ENCODE peak calls at places on chromosomes 6 and 20, in eight cellular contexts. One of them, this sample, is unnamed.

GRCh38 chr6:148242180-148242579 is 100.5 kb upstream of the SASH1 start:
- DNase-seq in brain microvascular endothelial cell: no peak
- DNase-seq in GM12865: no peak
- DNase-seq in adrenal gland: no peak
- DNase-seq in ovary: no peak
- DNase-seq in cardiac muscle cell: no peak
- DNase-seq in mammary epithelial cell: no peak
- DNase-seq in fibroblast of pulmonary artery: no peak
- DNase-seq in this sample: peak

GRCh38 chr6:53731906-53732636 is 62.7 kb upstream of the LRRC1 start:
- DNase-seq in ovary: no peak
- DNase-seq in GM12865: no peak
- DNase-seq in fibroblast of pulmonary artery: no peak
- DNase-seq in brain microvascular endothelial cell: no peak
- DNase-seq in cardiac muscle cell: no peak
- DNase-seq in adrenal gland: no peak
- DNase-seq in mammary epithelial cell: no peak
- DNase-seq in this sample: no peak

GRCh38 chr6:11209941-11210340 is 22.5 kb downstream of the NEDD9 start:
- DNase-seq in adrenal gland: no peak
- DNase-seq in GM12865: no peak
- DNase-seq in brain microvascular endothelial cell: peak
- DNase-seq in mammary epithelial cell: peak
- DNase-seq in fibroblast of pulmonary artery: peak
- DNase-seq in ovary: no peak
- DNase-seq in cardiac muscle cell: peak
- DNase-seq in this sample: no peak

GRCh38 chr6:156449128-156449527 is 328.1 kb upstream of the ARID1B start:
- DNase-seq in cardiac muscle cell: no peak
- DNase-seq in ovary: no peak
- DNase-seq in brain microvascular endothelial cell: no peak
- DNase-seq in fibroblast of pulmonary artery: no peak
- DNase-seq in GM12865: no peak
- DNase-seq in adrenal gland: no peak
- DNase-seq in mammary epithelial cell: peak
- DNase-seq in this sample: no peak

GRCh38 chr6:80528115-80528514 is 421.6 kb downstream of the BCKDHB start:
- DNase-seq in fibroblast of pulmonary artery: peak
- DNase-seq in cardiac muscle cell: peak
- DNase-seq in ovary: no peak
- DNase-seq in mammary epithelial cell: no peak
- DNase-seq in GM12865: no peak
- DNase-seq in brain microvascular endothelial cell: no peak
- DNase-seq in adrenal gland: no peak
- DNase-seq in this sample: no peak

GRCh38 chr6:50864601-50865000 is 45.9 kb downstream of the TFAP2B start:
- DNase-seq in cardiac muscle cell: no peak
- DNase-seq in GM12865: no peak
- DNase-seq in adrenal gland: no peak
- DNase-seq in fibroblast of pulmonary artery: no peak
- DNase-seq in ovary: no peak
- DNase-seq in brain microvascular endothelial cell: no peak
- DNase-seq in mammary epithelial cell: no peak
- DNase-seq in this sample: no peak

GRCh38 chr6:150159757-150160156 is 16.9 kb downstream of the PPP1R14C start:
- DNase-seq in GM12865: no peak
- DNase-seq in cardiac muscle cell: no peak
- DNase-seq in mammary epithelial cell: no peak
- DNase-seq in ovary: no peak
- DNase-seq in fibroblast of pulmonary artery: no peak
- DNase-seq in brain microvascular endothelial cell: no peak
- DNase-seq in adrenal gland: no peak
- DNase-seq in this sample: no peak

GRCh38 chr20:49594143-49594928 is 26.4 kb upstream of the PTGIS start:
- DNase-seq in mammary epithelial cell: peak
- DNase-seq in GM12865: peak
- DNase-seq in fibroblast of pulmonary artery: peak
- DNase-seq in ovary: peak
- DNase-seq in brain microvascular endothelial cell: peak
- DNase-seq in adrenal gland: no peak
- DNase-seq in cardiac muscle cell: peak
- DNase-seq in this sample: peak

GRCh38 chr20:32481311-32482103 is 103.6 kb downstream of the NOL4L start:
- DNase-seq in GM12865: no peak
- DNase-seq in ovary: no peak
- DNase-seq in brain microvascular endothelial cell: no peak
- DNase-seq in mammary epithelial cell: no peak
- DNase-seq in cardiac muscle cell: peak
- DNase-seq in adrenal gland: no peak
- DNase-seq in fibroblast of pulmonary artery: no peak
- DNase-seq in this sample: no peak

GRCh38 chr6:126661646-126662045 is 321.7 kb downstream of the CENPW start:
- DNase-seq in ovary: no peak
- DNase-seq in cardiac muscle cell: peak
- DNase-seq in adrenal gland: no peak
- DNase-seq in GM12865: no peak
- DNase-seq in brain microvascular endothelial cell: peak
- DNase-seq in mammary epithelial cell: peak
- DNase-seq in fibroblast of pulmonary artery: peak
- DNase-seq in this sample: peak

GRCh38 chr20:56606174-56606945 is 22.7 kb upstream of the TFAP2C start:
- DNase-seq in mammary epithelial cell: peak
- DNase-seq in GM12865: no peak
- DNase-seq in brain microvascular endothelial cell: no peak
- DNase-seq in ovary: no peak
- DNase-seq in fibroblast of pulmonary artery: no peak
- DNase-seq in cardiac muscle cell: no peak
- DNase-seq in adrenal gland: no peak
- DNase-seq in this sample: no peak

GRCh38 chr20:50594231-50594590 is 84.0 kb downstream of the PTPN1 start:
- DNase-seq in ovary: no peak
- DNase-seq in brain microvascular endothelial cell: no peak
- DNase-seq in fibroblast of pulmonary artery: no peak
- DNase-seq in adrenal gland: no peak
- DNase-seq in mammary epithelial cell: no peak
- DNase-seq in GM12865: no peak
- DNase-seq in cardiac muscle cell: peak
- DNase-seq in this sample: no peak

GRCh38 chr20:18778993-18779392 is 34.6 kb upstream of the SCP2D1 start:
- DNase-seq in adrenal gland: no peak
- DNase-seq in cardiac muscle cell: no peak
- DNase-seq in brain microvascular endothelial cell: no peak
- DNase-seq in GM12865: no peak
- DNase-seq in fibroblast of pulmonary artery: no peak
- DNase-seq in ovary: no peak
- DNase-seq in mammary epithelial cell: no peak
- DNase-seq in this sample: no peak

GRCh38 chr6:79949235-79949634 is 1.9 kb upstream of the ELOVL4 start:
- DNase-seq in ovary: peak
- DNase-seq in mammary epithelial cell: peak
- DNase-seq in GM12865: peak
- DNase-seq in brain microvascular endothelial cell: peak
- DNase-seq in cardiac muscle cell: peak
- DNase-seq in adrenal gland: peak
- DNase-seq in fibroblast of pulmonary artery: peak
- DNase-seq in this sample: peak

GRCh38 chr20:57440678-57441509 is 49.7 kb downstream of the RBM38 start:
- DNase-seq in brain microvascular endothelial cell: no peak
- DNase-seq in fibroblast of pulmonary artery: peak
- DNase-seq in GM12865: no peak
- DNase-seq in cardiac muscle cell: peak
- DNase-seq in mammary epithelial cell: no peak
- DNase-seq in adrenal gland: peak
- DNase-seq in ovary: peak
- DNase-seq in this sample: no peak

GRCh38 chr6:35151472-35151871 is 10.3 kb upstream of the TCP11 start:
- DNase-seq in adrenal gland: no peak
- DNase-seq in fibroblast of pulmonary artery: no peak
- DNase-seq in cardiac muscle cell: no peak
- DNase-seq in GM12865: no peak
- DNase-seq in mammary epithelial cell: no peak
- DNase-seq in ovary: no peak
- DNase-seq in brain microvascular endothelial cell: no peak
- DNase-seq in this sample: no peak

GRCh38 chr20:63624486-63624885 is 2.4 kb downstream of the GMEB2 start:
- DNase-seq in fibroblast of pulmonary artery: peak
- DNase-seq in adrenal gland: no peak
- DNase-seq in GM12865: no peak
- DNase-seq in brain microvascular endothelial cell: peak
- DNase-seq in mammary epithelial cell: no peak
- DNase-seq in cardiac muscle cell: peak
- DNase-seq in ovary: no peak
- DNase-seq in this sample: no peak

GRCh38 chr6:158374020-158374419 is 61.8 kb downstream of the TULP4 start:
- DNase-seq in brain microvascular endothelial cell: peak
- DNase-seq in fibroblast of pulmonary artery: peak
- DNase-seq in GM12865: no peak
- DNase-seq in ovary: no peak
- DNase-seq in adrenal gland: no peak
- DNase-seq in cardiac muscle cell: peak
- DNase-seq in mammary epithelial cell: no peak
- DNase-seq in this sample: no peak

GRCh38 chr6:56891754-56892153 is 63.2 kb upstream of the BEND6 start:
- DNase-seq in adrenal gland: no peak
- DNase-seq in GM12865: peak
- DNase-seq in mammary epithelial cell: no peak
- DNase-seq in brain microvascular endothelial cell: no peak
- DNase-seq in cardiac muscle cell: no peak
- DNase-seq in ovary: no peak
- DNase-seq in fibroblast of pulmonary artery: no peak
- DNase-seq in this sample: no peak

GRCh38 chr6:20608371-20608770 is 74.1 kb downstream of the CDKAL1 start:
- DNase-seq in mammary epithelial cell: no peak
- DNase-seq in GM12865: no peak
- DNase-seq in ovary: no peak
- DNase-seq in fibroblast of pulmonary artery: no peak
- DNase-seq in adrenal gland: no peak
- DNase-seq in cardiac muscle cell: no peak
- DNase-seq in brain microvascular endothelial cell: no peak
- DNase-seq in this sample: no peak

GRCh38 chr6:36216559-36216958 is 20.0 kb downstream of the BRPF3 start:
- DNase-seq in mammary epithelial cell: peak
- DNase-seq in ovary: peak
- DNase-seq in GM12865: no peak
- DNase-seq in cardiac muscle cell: peak
- DNase-seq in fibroblast of pulmonary artery: peak
- DNase-seq in adrenal gland: no peak
- DNase-seq in brain microvascular endothelial cell: peak
- DNase-seq in this sample: no peak

GRCh38 chr6:154498340-154498934 is 12.0 kb downstream of the CNKSR3 start:
- DNase-seq in brain microvascular endothelial cell: no peak
- DNase-seq in cardiac muscle cell: no peak
- DNase-seq in fibroblast of pulmonary artery: no peak
- DNase-seq in GM12865: no peak
- DNase-seq in ovary: no peak
- DNase-seq in mammary epithelial cell: no peak
- DNase-seq in adrenal gland: no peak
- DNase-seq in this sample: no peak
- TF ChIP-seq CTCF in brain microvascular endothelial cell: no peak
- TF ChIP-seq CTCF in cardiac muscle cell: no peak
- TF ChIP-seq CTCF in fibroblast of pulmonary artery: no peak
- TF ChIP-seq CTCF in GM12865: no peak
- TF ChIP-seq CTCF in ovary: no peak
- TF ChIP-seq CTCF in mammary epithelial cell: no peak
- TF ChIP-seq CTCF in adrenal gland: no peak
- TF ChIP-seq CTCF in this sample: no peak

GRCh38 chr20:5678769-5679168 is 71.4 kb upstream of the SHLD1 start:
- DNase-seq in brain microvascular endothelial cell: no peak
- DNase-seq in GM12865: no peak
- DNase-seq in fibroblast of pulmonary artery: no peak
- DNase-seq in mammary epithelial cell: no peak
- DNase-seq in ovary: no peak
- DNase-seq in cardiac muscle cell: no peak
- DNase-seq in adrenal gland: no peak
- DNase-seq in this sample: no peak
- H3K4me3 ChIP-seq in brain microvascular endothelial cell: no peak
- H3K4me3 ChIP-seq in GM12865: no peak
- H3K4me3 ChIP-seq in fibroblast of pulmonary artery: no peak
- H3K4me3 ChIP-seq in mammary epithelial cell: no peak
- H3K4me3 ChIP-seq in ovary: no peak
- H3K4me3 ChIP-seq in cardiac muscle cell: no peak
- H3K4me3 ChIP-seq in adrenal gland: no peak
- H3K4me3 ChIP-seq in this sample: no peak

GRCh38 chr6:136037885-136038460 is 186.5 kb downstream of the PDE7B start:
- DNase-seq in ovary: peak
- DNase-seq in GM12865: no peak
- DNase-seq in mammary epithelial cell: no peak
- DNase-seq in cardiac muscle cell: peak
- DNase-seq in adrenal gland: no peak
- DNase-seq in fibroblast of pulmonary artery: peak
- DNase-seq in brain microvascular endothelial cell: no peak
- DNase-seq in this sample: peak
- TF ChIP-seq CTCF in ovary: peak
- TF ChIP-seq CTCF in GM12865: no peak
- TF ChIP-seq CTCF in mammary epithelial cell: no peak
- TF ChIP-seq CTCF in cardiac muscle cell: peak
- TF ChIP-seq CTCF in adrenal gland: no peak
- TF ChIP-seq CTCF in fibroblast of pulmonary artery: peak
- TF ChIP-seq CTCF in brain microvascular endothelial cell: peak
- TF ChIP-seq CTCF in this sample: peak

DNA sequence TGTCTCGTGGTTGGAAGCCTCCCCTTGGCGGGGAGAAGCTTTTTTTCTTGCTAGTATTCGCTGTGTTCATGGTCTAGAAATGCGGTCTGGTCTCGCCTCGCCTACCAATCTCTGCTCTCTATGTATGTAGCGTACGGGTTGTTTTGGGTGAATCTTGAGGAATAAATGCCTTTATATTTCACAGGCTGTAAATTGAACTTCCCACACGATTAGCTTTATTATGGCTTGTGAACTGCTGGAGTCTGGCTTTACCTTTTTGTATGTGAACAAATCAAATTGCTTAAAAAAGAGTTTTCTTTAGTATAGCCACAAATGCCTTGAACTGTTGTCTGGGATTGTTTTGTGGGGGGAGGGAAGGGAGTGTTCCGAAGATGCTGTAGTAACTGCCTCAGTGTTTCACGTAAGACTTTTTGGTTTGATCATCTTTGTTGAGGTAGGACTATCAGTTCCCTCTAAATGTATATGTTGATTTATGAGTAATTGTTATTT is 2.2 kb downstream of the INSM1 start:
- DNase-seq in brain microvascular endothelial cell: no peak
- DNase-seq in mammary epithelial cell: no peak
- DNase-seq in adrenal gland: no peak
- DNase-seq in ovary: no peak
- DNase-seq in cardiac muscle cell: no peak
- DNase-seq in GM12865: no peak
- DNase-seq in fibroblast of pulmonary artery: no peak
- DNase-seq in this sample: no peak
- H3K4me3 ChIP-seq in brain microvascular endothelial cell: no peak
- H3K4me3 ChIP-seq in mammary epithelial cell: no peak
- H3K4me3 ChIP-seq in adrenal gland: no peak
- H3K4me3 ChIP-seq in ovary: no peak
- H3K4me3 ChIP-seq in cardiac muscle cell: no peak
- H3K4me3 ChIP-seq in GM12865: no peak
- H3K4me3 ChIP-seq in fibroblast of pulmonary artery: no peak
- H3K4me3 ChIP-seq in this sample: no peak